ENCODE peak calls at places on chromosomes 13 and 19, in ten cellular contexts. S, U, M, X, P, V, C, Y, B and N are unnamed samples.

GRCh38 chr19:18469245-18470107 is 31.5 kb upstream of the ISYNA1 start:
- DNase-seq in S (peak), U (no peak), M (peak), X (no peak), P (peak), V (no peak), C (peak), Y (no peak), B (no peak), N (no peak)

GRCh38 chr19:49151339-49152217 is 3.6 kb downstream of the HRC start:
- DNase-seq in S (peak), U (peak), M (peak), X (peak), P (peak), V (no peak), C (peak), Y (no peak), B (peak), N (no peak)

GRCh38 chr13:33172400-33172799 is 113.2 kb downstream of the STARD13 start:
- DNase-seq in S (peak), U (no peak), M (no peak), X (peak), P (no peak), V (no peak), C (no peak), Y (no peak), B (peak), N (no peak)

GRCh38 chr13:51453308-51453958 is 597 bp upstream of the INTS6 start:
- DNase-seq in S (no peak), U (peak), M (peak), X (no peak), P (peak), V (peak), C (no peak), Y (peak), B (peak), N (peak)

GRCh38 chr13:45846681-45847080 is 4.9 kb downstream of the SIAH3 start:
- DNase-seq in S (no peak), U (no peak), M (no peak), X (no peak), P (no peak), V (no peak), C (no peak), Y (no peak), B (no peak), N (no peak)

GRCh38 chr19:435707-436412 is 25.0 kb downstream of the SHC2 start:
- DNase-seq in S (no peak), U (no peak), M (no peak), X (no peak), P (peak), V (peak), C (no peak), Y (no peak), B (no peak), N (no peak)

GRCh38 chr19:42401365-42402303 is 11.5 kb upstream of the CNFN start:
- DNase-seq in S (peak), U (no peak), M (peak), X (peak), P (peak), V (peak), C (peak), Y (peak), B (peak), N (no peak)

GRCh38 chr13:30607908-30608307 is 9.8 kb upstream of the USPL1 start:
- DNase-seq in S (no peak), U (peak), M (no peak), X (no peak), P (no peak), V (no peak), C (no peak), Y (peak), B (no peak), N (no peak)

GRCh38 chr13:89897681-89898080 is 1449.8 kb upstream of the MIR17HG start:
- DNase-seq in S (no peak), U (no peak), M (no peak), X (no peak), P (no peak), V (no peak), C (no peak), Y (no peak), B (no peak), N (no peak)

GRCh38 chr19:18317998-18318800 is 4.7 kb downstream of the LSM4 start:
- DNase-seq in S (no peak), U (no peak), M (peak), X (no peak), P (no peak), V (no peak), C (no peak), Y (no peak), B (no peak), N (no peak)

GRCh38 chr13:113491418-113491883 is 940 bp upstream of the DCUN1D2 start:
- DNase-seq in S (peak), U (no peak), M (peak), X (peak), P (peak), V (no peak), C (peak), Y (no peak), B (no peak), N (peak)

GRCh38 chr19:46753420-46754155 is 7.3 kb upstream of the STRN4 start:
- DNase-seq in S (no peak), U (no peak), M (peak), X (no peak), P (peak), V (no peak), C (peak), Y (peak), B (peak), N (no peak)

GRCh38 chr19:51784109-51784785 is 10.7 kb upstream of the FPR3 start:
- DNase-seq in S (no peak), U (no peak), M (no peak), X (no peak), P (no peak), V (no peak), C (no peak), Y (no peak), B (no peak), N (no peak)

GRCh38 chr19:47035127-47035494 is 13.3 kb downstream of the TMEM160 start:
- DNase-seq in S (no peak), U (no peak), M (no peak), X (peak), P (no peak), V (no peak), C (peak), Y (no peak), B (no peak), N (no peak)

GRCh38 chr13:41652735-41653361 is 195.5 kb downstream of the RGCC start:
- DNase-seq in S (peak), U (no peak), M (no peak), X (peak), P (no peak), V (no peak), C (peak), Y (no peak), B (peak), N (peak)

GRCh38 chr19:47005873-47006272 is 13.8 kb upstream of the NPAS1 start:
- DNase-seq in S (no peak), U (no peak), M (no peak), X (no peak), P (no peak), V (no peak), C (no peak), Y (no peak), B (no peak), N (no peak)

GRCh38 chr19:55643003-55643732 is at the start of gene ZNF581:
- DNase-seq in S (peak), U (no peak), M (peak), X (peak), P (peak), V (peak), C (peak), Y (no peak), B (peak), N (no peak)

GRCh38 chr19:17865364-17866311 is 5.9 kb downstream of the RPL18A start:
- DNase-seq in S (no peak), U (no peak), M (no peak), X (no peak), P (no peak), V (no peak), C (peak), Y (no peak), B (no peak), N (no peak)

GRCh38 chr19:18514800-18515682 is 6.8 kb downstream of the ELL start:
- DNase-seq in S (peak), U (no peak), M (peak), X (peak), P (no peak), V (no peak), C (peak), Y (no peak), B (no peak), N (no peak)

GRCh38 chr19:41792513-41793413 is 3.6 kb upstream of the CEACAM3 start:
- DNase-seq in S (peak), U (peak), M (peak), X (peak), P (peak), V (no peak), C (peak), Y (peak), B (peak), N (peak)

GRCh38 chr13:40666058-40666904 is at the start of gene FOXO1:
- DNase-seq in S (peak), U (peak), M (peak), X (peak), P (peak), V (peak), C (peak), Y (peak), B (peak), N (peak)

GRCh38 chr13:66313408-66313807 is 916.7 kb downstream of the PCDH9 start:
- DNase-seq in S (peak), U (no peak), M (no peak), X (peak), P (no peak), V (no peak), C (peak), Y (no peak), B (no peak), N (no peak)

GRCh38 chr19:16457195-16457953 is 14.4 kb downstream of the EPS15L1 start:
- DNase-seq in S (peak), U (no peak), M (peak), X (no peak), P (peak), V (no peak), C (peak), Y (no peak), B (no peak), N (no peak)

GRCh38 chr13:108176685-108177274 is 38.6 kb downstream of the LIG4 start:
- DNase-seq in S (peak), U (no peak), M (no peak), X (no peak), P (no peak), V (no peak), C (peak), Y (peak), B (no peak), N (no peak)

GRCh38 chr19:49362048-49362925 is at the start of gene TEAD2:
- DNase-seq in S (peak), U (no peak), M (peak), X (peak), P (peak), V (no peak), C (peak), Y (no peak), B (peak), N (peak)

GRCh38 chr13:83377486-83377885 is 504.8 kb downstream of the SLITRK1 start:
- DNase-seq in S (peak), U (no peak), M (no peak), X (peak), P (no peak), V (no peak), C (no peak), Y (no peak), B (no peak), N (no peak)

GRCh38 chr19:2208975-2209374 is 27.2 kb downstream of the PLEKHJ1 start:
- DNase-seq in S (no peak), U (no peak), M (no peak), X (no peak), P (no peak), V (no peak), C (no peak), Y (no peak), B (no peak), N (no peak)

GRCh38 chr19:9986787-9987281 is 23.5 kb downstream of the COL5A3 start:
- DNase-seq in S (peak), U (no peak), M (peak), X (peak), P (no peak), V (no peak), C (no peak), Y (no peak), B (no peak), N (peak)

GRCh38 chr19:18605546-18606280 is 886 bp downstream of the CRLF1 start:
- DNase-seq in S (no peak), U (no peak), M (no peak), X (no peak), P (peak), V (no peak), C (no peak), Y (no peak), B (no peak), N (no peak)